ENCODE peak calls at places on chromosomes 1 and 21, in five cellular contexts. H is choroid plexus epithelial cell, E is DMS153, N is substantia nigra, C is lower lobe of right lung. D is an unnamed sample.

GRCh38 chr1:236494586-236495207 is 29.1 kb upstream of the LGALS8 start:
- DNase-seq in H (peak; percentile 37), E (no peak), N (no peak), C (no peak), D (no peak)

GRCh38 chr1:163820748-163821147 is 499.0 kb downstream of the NUF2 start:
- DNase-seq in H (peak; percentile 16), E (no peak), N (no peak), C (no peak), D (no peak)

GRCh38 chr1:242019018-242019417 is 20.1 kb upstream of the MAP1LC3C start:
- DNase-seq in H (no peak), E (no peak), N (no peak), C (no peak), D (no peak)

GRCh38 chr1:204445860-204446412 is 34.3 kb upstream of the PPP1R15B start:
- DNase-seq in H (peak; percentile 40), E (no peak), N (no peak), C (no peak), D (no peak)

GRCh38 chr1:68230901-68231626 is 1.3 kb downstream of the WLS start:
- DNase-seq in H (no peak), E (no peak), N (no peak), C (peak; percentile 53), D (no peak)

GRCh38 chr21:32413697-32414578 is 1.4 kb downstream of the EVA1C start:
- DNase-seq in H (peak; percentile 47), E (no peak), N (no peak), C (peak; percentile 80), D (no peak)

GRCh38 chr1:57003398-57004139 is 37.8 kb upstream of the C8B start:
- DNase-seq in H (no peak), E (no peak), N (no peak), C (no peak), D (no peak)

GRCh38 chr1:71046891-71047634 is 553 bp downstream of the PTGER3 start:
- DNase-seq in H (no peak), E (no peak), N (no peak), C (peak; percentile 53), D (no peak)

GRCh38 chr1:213106298-213106697 is 55.3 kb downstream of the RPS6KC1 start:
- DNase-seq in H (no peak), E (no peak), N (no peak), C (no peak), D (no peak)

GRCh38 chr1:47963568-47963973 is 33.6 kb downstream of the TRABD2B start:
- DNase-seq in H (peak; percentile 67), E (no peak), N (no peak), C (no peak), D (no peak)

GRCh38 chr1:220221670-220222069 is 50.6 kb downstream of the RAB3GAP2 start:
- DNase-seq in H (no peak), E (peak; percentile 13), N (no peak), C (no peak), D (no peak)

GRCh38 chr1:158329807-158330206 is 1.5 kb downstream of the CD1B start:
- DNase-seq in H (peak; percentile 1), E (no peak), N (no peak), C (no peak), D (no peak)